ENCODE peak calls at places on chromosomes 4 and X, in ten cellular contexts. One of them, this sample, is unnamed.

GRCh38 chr4:81757706-81758105 is 286.0 kb upstream of the RASGEF1B start:
- DNase-seq in H9: no peak
- DNase-seq in colonic mucosa: no peak
- DNase-seq in PC-3: no peak
- DNase-seq in MM.1S: no peak
- DNase-seq in neural progenitor cell: peak
- DNase-seq in fibroblast of lung: peak
- DNase-seq in mesendoderm: peak
- DNase-seq in SK-N-SH: no peak
- DNase-seq in IMR-90: no peak
- DNase-seq in this sample: no peak

GRCh38 chrX:132292753-132293152 is 73.5 kb upstream of the RAP2C start:
- DNase-seq in H9: peak
- DNase-seq in colonic mucosa: peak
- DNase-seq in PC-3: peak
- DNase-seq in MM.1S: peak
- DNase-seq in neural progenitor cell: peak
- DNase-seq in fibroblast of lung: peak
- DNase-seq in mesendoderm: peak
- DNase-seq in SK-N-SH: peak
- DNase-seq in IMR-90: peak
- DNase-seq in this sample: peak

GRCh38 chrX:16445166-16445752 is 204.7 kb upstream of the S100G start:
- DNase-seq in H9: peak
- DNase-seq in colonic mucosa: peak
- DNase-seq in PC-3: peak
- DNase-seq in MM.1S: peak
- DNase-seq in neural progenitor cell: peak
- DNase-seq in fibroblast of lung: peak
- DNase-seq in mesendoderm: peak
- DNase-seq in SK-N-SH: peak
- DNase-seq in IMR-90: peak
- DNase-seq in this sample: peak

GRCh38 chrX:40316502-40316901 is 218.7 kb upstream of the BCOR start:
- DNase-seq in H9: no peak
- DNase-seq in colonic mucosa: no peak
- DNase-seq in PC-3: no peak
- DNase-seq in MM.1S: no peak
- DNase-seq in neural progenitor cell: no peak
- DNase-seq in fibroblast of lung: no peak
- DNase-seq in mesendoderm: no peak
- DNase-seq in SK-N-SH: no peak
- DNase-seq in IMR-90: no peak
- DNase-seq in this sample: no peak

GRCh38 chr4:185005209-185005819 is 13.0 kb upstream of the HELT start:
- DNase-seq in H9: peak
- DNase-seq in colonic mucosa: peak
- DNase-seq in PC-3: peak
- DNase-seq in MM.1S: peak
- DNase-seq in neural progenitor cell: peak
- DNase-seq in fibroblast of lung: peak
- DNase-seq in mesendoderm: peak
- DNase-seq in SK-N-SH: peak
- DNase-seq in IMR-90: peak
- DNase-seq in this sample: peak

GRCh38 chrX:23792861-23793553 is 10.0 kb downstream of the SAT1 start:
- DNase-seq in H9: no peak
- DNase-seq in colonic mucosa: no peak
- DNase-seq in PC-3: no peak
- DNase-seq in MM.1S: no peak
- DNase-seq in neural progenitor cell: peak
- DNase-seq in fibroblast of lung: no peak
- DNase-seq in mesendoderm: no peak
- DNase-seq in SK-N-SH: no peak
- DNase-seq in IMR-90: no peak
- DNase-seq in this sample: no peak

GRCh38 chr4:83552085-83552484 is 16.2 kb downstream of the GPAT3 start:
- DNase-seq in H9: no peak
- DNase-seq in colonic mucosa: no peak
- DNase-seq in PC-3: peak
- DNase-seq in MM.1S: no peak
- DNase-seq in neural progenitor cell: no peak
- DNase-seq in fibroblast of lung: no peak
- DNase-seq in mesendoderm: peak
- DNase-seq in SK-N-SH: no peak
- DNase-seq in IMR-90: no peak
- DNase-seq in this sample: peak

GRCh38 chr4:16573181-16573580 is 325.3 kb downstream of the LDB2 start:
- DNase-seq in H9: no peak
- DNase-seq in colonic mucosa: no peak
- DNase-seq in PC-3: peak
- DNase-seq in MM.1S: no peak
- DNase-seq in neural progenitor cell: no peak
- DNase-seq in fibroblast of lung: peak
- DNase-seq in mesendoderm: no peak
- DNase-seq in SK-N-SH: no peak
- DNase-seq in IMR-90: peak
- DNase-seq in this sample: no peak

GRCh38 chr4:35252071-35252470 is 992.2 kb downstream of the ARAP2 start:
- DNase-seq in H9: no peak
- DNase-seq in colonic mucosa: no peak
- DNase-seq in PC-3: peak
- DNase-seq in MM.1S: no peak
- DNase-seq in neural progenitor cell: no peak
- DNase-seq in fibroblast of lung: no peak
- DNase-seq in mesendoderm: no peak
- DNase-seq in SK-N-SH: no peak
- DNase-seq in IMR-90: no peak
- DNase-seq in this sample: no peak

GRCh38 chr4:148095346-148095923 is 346.8 kb downstream of the NR3C2 start:
- DNase-seq in H9: no peak
- DNase-seq in colonic mucosa: no peak
- DNase-seq in PC-3: no peak
- DNase-seq in MM.1S: no peak
- DNase-seq in neural progenitor cell: no peak
- DNase-seq in fibroblast of lung: no peak
- DNase-seq in mesendoderm: no peak
- DNase-seq in SK-N-SH: no peak
- DNase-seq in IMR-90: no peak
- DNase-seq in this sample: no peak

GRCh38 chr4:152690706-152691651 is 11.2 kb upstream of the TMEM154 start:
- DNase-seq in H9: no peak
- DNase-seq in colonic mucosa: no peak
- DNase-seq in PC-3: no peak
- DNase-seq in MM.1S: no peak
- DNase-seq in neural progenitor cell: no peak
- DNase-seq in fibroblast of lung: no peak
- DNase-seq in mesendoderm: no peak
- DNase-seq in SK-N-SH: no peak
- DNase-seq in IMR-90: no peak
- DNase-seq in this sample: no peak

GRCh38 chr4:105306158-105306781 is 159.6 kb downstream of the TET2 start:
- DNase-seq in H9: no peak
- DNase-seq in colonic mucosa: no peak
- DNase-seq in PC-3: peak
- DNase-seq in MM.1S: peak
- DNase-seq in neural progenitor cell: no peak
- DNase-seq in fibroblast of lung: no peak
- DNase-seq in mesendoderm: no peak
- DNase-seq in SK-N-SH: no peak
- DNase-seq in IMR-90: no peak
- DNase-seq in this sample: peak

GRCh38 chrX:69538321-69538876 is 34.3 kb downstream of the NALF2 start:
- DNase-seq in H9: peak
- DNase-seq in colonic mucosa: peak
- DNase-seq in PC-3: peak
- DNase-seq in MM.1S: peak
- DNase-seq in neural progenitor cell: peak
- DNase-seq in fibroblast of lung: peak
- DNase-seq in mesendoderm: peak
- DNase-seq in SK-N-SH: peak
- DNase-seq in IMR-90: peak
- DNase-seq in this sample: peak
- H3K27ac ChIP-seq in H9: no peak
- H3K27ac ChIP-seq in colonic mucosa: no peak
- H3K27ac ChIP-seq in PC-3: no peak
- H3K27ac ChIP-seq in MM.1S: no peak
- H3K27ac ChIP-seq in neural progenitor cell: no peak
- H3K27ac ChIP-seq in fibroblast of lung: no peak
- H3K27ac ChIP-seq in mesendoderm: no peak
- H3K27ac ChIP-seq in SK-N-SH: no peak
- H3K27ac ChIP-seq in IMR-90: no peak
- H3K27ac ChIP-seq in this sample: no peak

DNA sequence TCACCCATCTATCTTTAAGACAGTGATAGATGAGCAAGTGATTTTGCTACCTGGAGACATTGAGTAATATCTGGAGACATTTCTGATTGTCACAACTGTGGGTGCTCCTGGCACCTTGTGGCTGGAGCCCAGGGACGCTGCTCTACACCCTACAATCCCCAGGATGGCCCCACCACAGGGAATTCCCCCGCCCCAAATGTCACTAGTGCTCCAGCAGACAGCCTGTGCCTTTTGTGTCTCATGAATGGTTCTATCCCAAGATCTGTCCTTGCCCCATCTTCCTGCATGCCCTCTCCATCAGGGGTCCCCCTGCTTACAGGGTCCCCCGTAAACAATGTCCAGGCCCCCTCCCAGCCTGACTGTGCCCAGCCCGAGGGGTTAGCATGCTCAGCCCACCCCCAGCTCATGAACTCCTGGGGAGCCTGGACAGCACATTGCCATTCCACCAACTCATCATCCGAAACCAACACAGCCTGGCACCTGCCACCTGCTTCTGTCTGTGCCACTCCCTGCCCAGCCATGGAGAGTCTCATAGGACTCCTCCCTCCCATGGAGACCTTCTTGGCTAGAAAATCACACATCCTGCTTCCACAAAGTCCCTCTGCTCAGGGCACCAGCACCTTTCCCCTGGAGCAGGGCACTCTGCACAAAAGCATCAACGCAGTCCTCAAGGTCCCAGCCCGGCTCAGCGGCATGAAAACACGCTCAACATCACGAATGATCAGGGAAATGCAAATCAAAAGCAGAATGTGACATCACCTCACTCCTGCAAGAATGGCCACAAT is 5.7 kb downstream of the P2RY8 start:
- DNase-seq in H9: no peak
- DNase-seq in colonic mucosa: no peak
- DNase-seq in PC-3: no peak
- DNase-seq in MM.1S: no peak
- DNase-seq in neural progenitor cell: no peak
- DNase-seq in fibroblast of lung: no peak
- DNase-seq in mesendoderm: no peak
- DNase-seq in SK-N-SH: no peak
- DNase-seq in IMR-90: no peak
- DNase-seq in this sample: no peak
- H3K9ac ChIP-seq in H9: no peak
- H3K9ac ChIP-seq in colonic mucosa: no peak
- H3K9ac ChIP-seq in PC-3: no peak
- H3K9ac ChIP-seq in MM.1S: no peak
- H3K9ac ChIP-seq in neural progenitor cell: no peak
- H3K9ac ChIP-seq in fibroblast of lung: no peak
- H3K9ac ChIP-seq in mesendoderm: no peak
- H3K9ac ChIP-seq in SK-N-SH: no peak
- H3K9ac ChIP-seq in IMR-90: no peak
- H3K9ac ChIP-seq in this sample: no peak

DNA sequence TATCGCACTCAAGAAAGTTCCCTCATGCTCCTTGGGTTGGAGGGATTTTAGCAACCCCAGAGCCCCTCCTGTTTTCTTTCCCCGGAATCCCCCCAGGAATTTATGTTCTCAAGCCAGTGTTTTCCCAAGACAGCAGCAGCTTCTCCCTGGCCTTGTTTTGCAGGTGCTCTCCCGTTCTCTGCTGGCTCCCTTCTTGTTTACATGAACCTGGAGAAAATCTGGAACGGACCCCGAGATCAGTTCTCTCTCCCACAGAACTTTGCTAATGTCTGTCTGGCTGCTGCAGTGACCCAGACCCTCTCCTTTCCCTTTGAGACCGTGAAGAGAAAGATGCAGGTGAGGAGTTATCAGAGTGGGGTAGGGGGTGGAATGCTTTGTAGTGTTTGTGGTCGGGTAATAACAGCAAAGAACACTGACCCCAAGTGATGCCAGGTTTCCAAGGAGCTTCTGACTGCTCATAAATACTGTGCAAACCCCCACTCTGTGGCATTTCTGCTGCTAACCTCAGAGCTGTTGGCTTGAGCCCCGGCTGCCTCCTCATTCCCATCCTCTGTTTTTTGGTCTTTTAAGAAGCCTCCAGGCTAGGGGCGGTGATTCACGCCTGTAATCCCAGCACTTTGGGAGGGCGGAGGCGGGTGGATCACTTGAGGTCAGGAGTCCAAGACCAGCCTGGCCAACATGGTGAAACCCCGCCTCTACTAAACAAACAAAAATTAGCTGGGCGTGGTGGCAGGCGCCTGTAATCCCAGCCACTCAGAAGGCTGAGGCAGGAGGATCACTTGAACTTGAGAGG is 11.1 kb downstream of the SLC25A43 start:
- DNase-seq in H9: no peak
- DNase-seq in colonic mucosa: peak
- DNase-seq in PC-3: peak
- DNase-seq in MM.1S: no peak
- DNase-seq in neural progenitor cell: no peak
- DNase-seq in fibroblast of lung: peak
- DNase-seq in mesendoderm: peak
- DNase-seq in SK-N-SH: no peak
- DNase-seq in IMR-90: peak
- DNase-seq in this sample: peak
- H3K27ac ChIP-seq in H9: no peak
- H3K27ac ChIP-seq in colonic mucosa: peak
- H3K27ac ChIP-seq in PC-3: peak
- H3K27ac ChIP-seq in MM.1S: no peak
- H3K27ac ChIP-seq in neural progenitor cell: no peak
- H3K27ac ChIP-seq in fibroblast of lung: peak
- H3K27ac ChIP-seq in mesendoderm: no peak
- H3K27ac ChIP-seq in SK-N-SH: peak
- H3K27ac ChIP-seq in IMR-90: no peak
- H3K27ac ChIP-seq in this sample: no peak

GRCh38 chr4:176792348-176793059 is at the start of gene VEGFC:
- DNase-seq in H9: peak
- DNase-seq in colonic mucosa: peak
- DNase-seq in PC-3: peak
- DNase-seq in MM.1S: peak
- DNase-seq in neural progenitor cell: peak
- DNase-seq in fibroblast of lung: peak
- DNase-seq in mesendoderm: peak
- DNase-seq in SK-N-SH: peak
- DNase-seq in IMR-90: peak
- DNase-seq in this sample: peak
- H3K9ac ChIP-seq in H9: no peak
- H3K9ac ChIP-seq in colonic mucosa: peak
- H3K9ac ChIP-seq in PC-3: peak
- H3K9ac ChIP-seq in MM.1S: peak
- H3K9ac ChIP-seq in neural progenitor cell: no peak
- H3K9ac ChIP-seq in fibroblast of lung: peak
- H3K9ac ChIP-seq in mesendoderm: peak
- H3K9ac ChIP-seq in SK-N-SH: peak
- H3K9ac ChIP-seq in IMR-90: peak
- H3K9ac ChIP-seq in this sample: peak

This sample was measured in mammary epithelial cell.